ENCODE peak calls at places on chromosomes 16 and 17, in ten cellular contexts. E is tibial nerve, M is Peyer's patch, F is SJCRH30, H is GM23248, Y is mammary epithelial cell, P is foreskin keratinocyte, R is small intestine, C is tibial artery, D is PC-3. A is an unnamed sample.

GRCh38 chr16:8137581-8137980 is 452.7 kb downstream of the TMEM114 start:
- DNase-seq in D (no peak), Y (no peak), M (no peak), H (no peak), C (no peak), R (no peak), F (no peak), P (no peak), E (no peak), A (no peak)

GRCh38 chr17:48551206-48551597 is 6.3 kb upstream of the HOXB2 start:
- DNase-seq in P (no peak), F (no peak), R (no peak), C (no peak), E (no peak), M (no peak), Y (peak), H (no peak), D (no peak), A (no peak)

GRCh38 chr17:77613181-77613580 is 345.3 kb upstream of the TNRC6C start:
- DNase-seq in R (no peak), C (peak), P (no peak), F (no peak), D (no peak), M (peak), Y (no peak), H (peak), E (peak), A (no peak)

GRCh38 chr17:29346462-29346861 is 43.7 kb upstream of the TAOK1 start:
- DNase-seq in M (no peak), P (no peak), D (no peak), Y (no peak), F (no peak), C (no peak), E (no peak), R (no peak), H (no peak), A (no peak)

GRCh38 chr16:4385066-4385788 is 13.6 kb downstream of the VASN start:
- DNase-seq in P (no peak), F (no peak), R (no peak), E (no peak), D (no peak), M (no peak), Y (no peak), C (no peak), H (peak), A (no peak)

GRCh38 chr17:55609737-55610201 is 98.5 kb upstream of the SMIM36 start:
- DNase-seq in P (no peak), Y (no peak), H (peak), M (peak), F (peak), E (peak), D (peak), C (peak), R (peak), A (no peak)

GRCh38 chr16:53611151-53611802 is 92.4 kb downstream of the RPGRIP1L start:
- DNase-seq in P (no peak), Y (no peak), E (no peak), F (no peak), R (no peak), M (no peak), C (no peak), H (no peak), D (no peak), A (no peak)

GRCh38 chr16:11059588-11059987 is 115.2 kb downstream of the CLEC16A start:
- DNase-seq in F (no peak), Y (no peak), E (no peak), P (no peak), C (no peak), D (no peak), R (no peak), H (no peak), M (no peak), A (no peak)

GRCh38 chr16:19175492-19176262 is 7.6 kb downstream of the SYT17 start:
- DNase-seq in R (no peak), P (no peak), E (no peak), Y (no peak), H (peak), D (no peak), F (no peak), M (no peak), C (no peak), A (no peak)

GRCh38 chr17:69538795-69539194 is 124.3 kb downstream of the MAP2K6 start:
- DNase-seq in H (no peak), M (no peak), Y (no peak), P (no peak), E (no peak), C (no peak), R (no peak), D (no peak), F (no peak), A (no peak)

GRCh38 chr16:70394853-70395252 is 44.0 kb downstream of the ST3GAL2 start:
- DNase-seq in H (no peak), D (no peak), C (no peak), F (no peak), Y (no peak), R (no peak), E (no peak), M (no peak), P (no peak), A (no peak)

GRCh38 chr16:85142771-85143211 is 30.5 kb upstream of the CIBAR2 start:
- DNase-seq in M (no peak), E (no peak), H (no peak), R (no peak), F (no peak), P (no peak), D (no peak), Y (no peak), C (no peak), A (no peak)

GRCh38 chr16:47258874-47259461 is 115.2 kb upstream of the NETO2 start:
- DNase-seq in R (peak), F (no peak), C (no peak), Y (peak), E (no peak), P (no peak), M (no peak), H (peak), D (peak), A (no peak)

GRCh38 chr16:12027091-12027490 is 50.6 kb downstream of the SNX29 start:
- DNase-seq in P (peak), R (no peak), E (no peak), F (no peak), D (peak), Y (peak), C (no peak), H (no peak), M (no peak), A (peak)

GRCh38 chr17:19386276-19386863 is 620 bp downstream of the MFAP4 start:
- DNase-seq in Y (peak), R (no peak), E (peak), P (peak), F (peak), H (peak), D (peak), M (peak), C (peak), A (peak)

GRCh38 chr17:73089918-73090317 is 2.6 kb downstream of the SLC39A11 start:
- DNase-seq in C (no peak), P (no peak), Y (no peak), E (no peak), R (no peak), H (no peak), D (no peak), M (no peak), F (no peak), A (no peak)

GRCh38 chr17:43645765-43646481 is 15.8 kb downstream of the MEOX1 start:
- DNase-seq in Y (no peak), C (peak), P (no peak), H (peak), D (peak), M (peak), F (no peak), R (no peak), E (peak), A (no peak)

GRCh38 chr17:72122668-72123495 is 2.1 kb downstream of the SOX9 start:
- DNase-seq in M (peak), H (peak), Y (peak), C (peak), F (peak), E (no peak), P (no peak), D (peak), R (peak), A (no peak)

GRCh38 chr16:72198021-72198420 is 26.1 kb upstream of the PMFBP1 start:
- DNase-seq in Y (no peak), F (no peak), R (no peak), E (peak), M (no peak), D (no peak), C (peak), P (no peak), H (peak), A (no peak)

GRCh38 chr16:79316004-79316458 is 284.5 kb downstream of the MAF start:
- DNase-seq in R (no peak), P (no peak), F (no peak), C (no peak), H (no peak), M (no peak), Y (no peak), E (no peak), D (no peak), A (no peak)

GRCh38 chr17:2905269-2905668 is 109.0 kb downstream of the RAP1GAP2 start:
- DNase-seq in Y (no peak), C (no peak), M (no peak), R (no peak), E (no peak), F (no peak), H (no peak), D (no peak), P (no peak), A (no peak)

GRCh38 chr17:39757931-39758873 is 20.5 kb downstream of the GRB7 start:
- DNase-seq in D (no peak), C (no peak), E (no peak), P (no peak), Y (no peak), R (peak), F (no peak), M (peak), H (peak), A (no peak)

GRCh38 chr16:88655053-88655732 is 4.3 kb upstream of the CYBA start:
- DNase-seq in P (no peak), R (no peak), D (no peak), E (no peak), F (no peak), M (no peak), C (no peak), H (no peak), Y (no peak), A (no peak)

GRCh38 chr16:55955439-55955838 is 80.3 kb upstream of the CES5A start:
- DNase-seq in Y (no peak), D (no peak), F (no peak), P (no peak), M (no peak), R (no peak), C (no peak), E (no peak), H (no peak), A (no peak)

GRCh38 chr17:27647755-27648154 is 16.8 kb downstream of the LGALS9 start:
- DNase-seq in Y (no peak), E (no peak), R (peak), D (no peak), M (peak), H (no peak), C (no peak), P (no peak), F (no peak), A (no peak)

GRCh38 chr17:12027658-12028057 is 7.0 kb downstream of the MAP2K4 start:
- DNase-seq in M (no peak), R (no peak), P (no peak), D (no peak), F (no peak), H (no peak), E (no peak), C (no peak), Y (no peak), A (no peak)

GRCh38 chr17:50382931-50383330 is 9.9 kb downstream of the EME1 start:
- DNase-seq in D (no peak), M (no peak), Y (no peak), P (no peak), H (no peak), C (no peak), E (no peak), F (no peak), R (no peak), A (no peak)

GRCh38 chr16:89325861-89326471 is 108.5 kb downstream of the ZNF778 start:
- DNase-seq in R (peak), M (peak), F (no peak), H (peak), D (peak), E (no peak), Y (peak), P (no peak), C (peak), A (no peak)

GRCh38 chr17:66485272-66485947 is 183.0 kb downstream of the PRKCA start:
- DNase-seq in P (no peak), F (no peak), M (no peak), Y (no peak), D (no peak), E (no peak), C (no peak), R (no peak), H (no peak), A (no peak)

GRCh38 chr17:44006581-44007345 is 2.3 kb downstream of the NAGS start:
- DNase-seq in C (peak), F (peak), D (peak), H (peak), Y (peak), R (peak), E (peak), P (peak), M (peak), A (peak)

GRCh38 chr16:84782841-84783240 is 36.9 kb upstream of the CRISPLD2 start:
- DNase-seq in H (peak), E (no peak), F (no peak), P (no peak), R (no peak), D (peak), C (no peak), Y (no peak), M (no peak), A (no peak)

GRCh38 chr16:19884611-19885455 is at the start of gene GPRC5B:
- DNase-seq in R (peak), Y (no peak), P (no peak), E (no peak), H (peak), D (peak), F (no peak), M (peak), C (no peak), A (no peak)

GRCh38 chr16:84583995-84584394 is 33.9 kb downstream of the COTL1 start:
- DNase-seq in Y (no peak), R (no peak), E (no peak), C (no peak), F (no peak), H (no peak), M (no peak), D (no peak), P (no peak), A (no peak)

GRCh38 chr17:61431594-61432311 is 20.5 kb upstream of the TBX4 start:
- DNase-seq in P (peak), R (no peak), F (no peak), Y (peak), H (peak), M (no peak), C (no peak), E (no peak), D (no peak), A (peak)

GRCh38 chr16:56201030-56201429 is 9.7 kb downstream of the GNAO1 start:
- DNase-seq in Y (no peak), E (no peak), R (no peak), P (no peak), F (no peak), M (no peak), C (no peak), H (no peak), D (no peak), A (no peak)

GRCh38 chr17:82350182-82351030 is 8.6 kb upstream of the TEX19 start:
- DNase-seq in H (no peak), R (no peak), F (peak), D (no peak), P (no peak), Y (no peak), M (peak), E (no peak), C (no peak), A (no peak)

GRCh38 chr16:85863384-85863774 is 35.6 kb upstream of the IRF8 start:
- DNase-seq in E (no peak), C (no peak), R (no peak), Y (peak), P (no peak), M (no peak), D (no peak), H (peak), F (no peak), A (no peak)

GRCh38 chr16:3509470-3509928 is 8.7 kb downstream of the CLUAP1 start:
- DNase-seq in M (peak), P (peak), C (no peak), H (no peak), D (peak), Y (peak), R (peak), E (no peak), F (peak), A (peak)

GRCh38 chr17:46190763-46191162 is 2.5 kb downstream of the KANSL1 start:
- DNase-seq in P (no peak), Y (no peak), C (no peak), R (no peak), E (no peak), H (peak), F (no peak), D (peak), M (no peak), A (no peak)

GRCh38 chr17:46193246-46193625 is at the start of gene KANSL1:
- DNase-seq in E (peak), P (peak), Y (peak), M (peak), R (peak), C (peak), H (peak), D (peak), F (peak), A (peak)

GRCh38 chr17:46192484-46193245 is 564 bp downstream of the KANSL1 start:
- DNase-seq in F (peak), R (peak), C (peak), P (no peak), Y (peak), E (peak), H (peak), M (peak), D (peak), A (no peak)

GRCh38 chr17:46192211-46192483 is 1.1 kb downstream of the KANSL1 start:
- DNase-seq in Y (no peak), M (no peak), C (no peak), F (no peak), H (no peak), D (no peak), P (no peak), R (no peak), E (no peak), A (no peak)

GRCh38 chr17:46191332-46192210 is 1.7 kb downstream of the KANSL1 start:
- DNase-seq in R (peak), P (no peak), C (no peak), F (peak), M (no peak), D (peak), H (peak), Y (peak), E (no peak), A (no peak)
- H3K27ac ChIP-seq in R (no peak), P (peak), C (peak), F (peak), M (peak), D (peak), H (peak), Y (peak), E (peak), A (peak)

DNA sequence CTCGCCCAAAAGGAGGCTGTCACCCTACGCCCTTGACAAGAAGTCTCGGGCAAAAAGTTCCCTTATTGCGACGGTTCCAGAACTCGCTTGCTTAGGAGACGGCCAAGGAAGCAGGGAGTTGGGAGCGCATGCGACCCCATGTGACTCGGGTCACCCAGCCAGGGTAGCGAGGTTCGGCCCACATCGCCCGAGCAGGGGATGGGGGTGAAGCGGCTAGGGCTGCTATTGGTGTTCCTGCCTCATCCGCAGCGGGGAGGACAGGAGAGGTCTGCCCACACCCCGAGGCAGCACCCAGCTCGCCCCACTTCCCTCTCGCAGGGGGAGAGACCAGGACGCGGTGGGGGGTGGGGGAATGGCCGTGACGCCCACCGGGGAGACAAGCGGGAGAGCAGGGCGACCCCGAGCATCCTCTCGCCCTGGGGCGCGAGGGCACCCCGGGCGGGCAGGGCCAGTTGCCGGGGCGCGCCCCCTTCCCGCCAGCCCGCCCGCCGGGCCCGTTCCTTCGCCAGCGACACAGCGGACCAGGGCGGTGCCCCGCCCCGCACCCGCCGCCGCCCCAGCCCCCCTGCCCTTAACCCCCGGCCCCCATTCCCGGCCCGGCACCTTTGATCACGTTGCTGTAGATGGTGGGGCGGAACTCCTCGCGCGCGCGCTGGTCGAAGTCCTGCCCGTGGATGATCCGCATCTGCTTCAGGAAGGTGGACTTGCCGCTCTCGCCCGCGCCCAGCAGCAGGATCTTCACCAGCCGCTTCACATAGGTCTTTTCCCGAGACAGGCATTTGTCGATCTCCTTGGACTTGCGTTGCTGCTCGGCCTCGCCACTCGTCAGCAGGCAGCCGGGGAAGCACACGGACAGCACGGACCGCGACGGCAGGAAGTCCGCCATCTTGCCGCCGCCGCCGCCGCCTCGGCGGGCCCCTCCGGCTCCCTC is 567 bp downstream of the GNA13 start:
- DNase-seq in P (no peak), D (peak), F (peak), M (peak), H (peak), Y (peak), R (peak), C (peak), E (peak), A (no peak)
- H3K27ac ChIP-seq in P (peak), D (peak), F (peak), M (peak), H (peak), Y (peak), R (peak), C (peak), E (peak), A (peak)

GRCh38 chr17:65047939-65048338 is 8.6 kb downstream of the GNA13 start:
- DNase-seq in E (no peak), P (no peak), F (no peak), Y (no peak), H (no peak), M (no peak), D (no peak), R (no peak), C (no peak), A (no peak)
- H3K27ac ChIP-seq in E (no peak), P (no peak), F (no peak), Y (no peak), H (no peak), M (peak), D (no peak), R (no peak), C (peak), A (no peak)

DNA sequence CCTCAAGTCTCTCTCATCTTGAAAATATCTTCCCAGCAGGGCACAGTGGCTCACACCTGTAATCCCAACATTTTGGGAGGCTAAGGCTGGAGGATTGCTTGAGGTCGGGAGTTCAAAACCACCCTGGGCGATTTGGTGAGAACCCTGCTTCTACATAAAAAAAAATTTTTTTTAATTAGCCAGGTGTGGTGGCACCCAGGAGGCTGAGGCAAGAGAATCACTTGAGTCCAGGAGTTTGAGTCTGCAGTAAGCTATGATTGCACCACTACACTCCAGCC is 13.0 kb upstream of the EEF2K start:
- DNase-seq in P (no peak), D (no peak), F (no peak), Y (no peak), H (no peak), C (no peak), E (no peak), M (no peak), R (no peak), A (no peak)
- H3K27ac ChIP-seq in P (no peak), D (no peak), F (no peak), Y (no peak), H (peak), C (peak), E (peak), M (peak), R (no peak), A (no peak)